ENCODE peak calls at places on chromosomes 2 and 18, in seven cellular contexts. K is HCT116, C is endothelial cell of umbilical vein, E is A549, I is uterus, B is ovary, S is right lobe of liver. Y is an unnamed sample.

GRCh38 chr2:75640621-75641121 is 5.9 kb upstream of the MRPL19 start:
- DNase-seq in K (peak; percentile 40), C (peak; percentile 83), E (peak; percentile 62), I (peak; percentile 66), B (peak; percentile 74), S (peak; percentile 63), Y (no peak)

GRCh38 chr2:102185347-102185746 is 1.5 kb upstream of the IL1RL2 start:
- DNase-seq in K (no peak), C (peak; percentile 62), E (peak; percentile 16), I (no peak), B (no peak), S (no peak), Y (no peak)

GRCh38 chr2:16553222-16553621 is 112.4 kb downstream of the CYRIA start:
- DNase-seq in K (peak; percentile 32), C (peak; percentile 51), E (peak; percentile 54), I (peak; percentile 33), B (peak; percentile 43), S (no peak), Y (no peak)

GRCh38 chr2:84840306-84840705 is 40.6 kb downstream of the TRABD2A start:
- DNase-seq in K (no peak), C (no peak), E (peak; percentile 26), I (no peak), B (no peak), S (no peak), Y (no peak)

GRCh38 chr18:76621782-76622495 is 126.9 kb upstream of the ZNF516 start:
- DNase-seq in K (no peak), C (no peak), E (no peak), I (no peak), B (no peak), S (no peak), Y (no peak)

GRCh38 chr2:23506460-23507266 is 121.7 kb downstream of the KLHL29 start:
- DNase-seq in K (no peak), C (no peak), E (no peak), I (no peak), B (no peak), S (peak; percentile 20), Y (no peak)

GRCh38 chr18:78875268-78875997 is 104.2 kb upstream of the SALL3 start:
- DNase-seq in K (peak; percentile 19), C (no peak), E (peak; percentile 36), I (no peak), B (no peak), S (no peak), Y (no peak)

GRCh38 chr2:194176134-194176533 is 1480.9 kb upstream of the SLC39A10 start:
- DNase-seq in K (no peak), C (no peak), E (no peak), I (no peak), B (no peak), S (no peak), Y (no peak)

GRCh38 chr2:142306126-142306525 is 175.3 kb upstream of the LRP1B start:
- DNase-seq in K (no peak), C (no peak), E (no peak), I (no peak), B (no peak), S (no peak), Y (no peak)

GRCh38 chr2:226086190-226086589 is 686.7 kb downstream of the NYAP2 start:
- DNase-seq in K (no peak), C (no peak), E (no peak), I (no peak), B (no peak), S (no peak), Y (no peak)

GRCh38 chr2:31197669-31198068 is 19.6 kb downstream of the CAPN14 start:
- DNase-seq in K (no peak), C (no peak), E (no peak), I (no peak), B (no peak), S (no peak), Y (peak; percentile 64)

GRCh38 chr2:9422321-9423099 is 818 bp downstream of the ITGB1BP1 start:
- DNase-seq in K (peak; percentile 18), C (peak; percentile 45), E (peak; percentile 38), I (peak; percentile 37), B (peak; percentile 39), S (peak; percentile 73), Y (no peak)

GRCh38 chr2:128306081-128306930 is 12.4 kb downstream of the HS6ST1 start:
- DNase-seq in K (no peak), C (no peak), E (peak; percentile 86), I (peak; percentile 80), B (peak; percentile 89), S (peak; percentile 86), Y (no peak)

GRCh38 chr2:160426604-160427003 is 67.0 kb downstream of the RBMS1 start:
- DNase-seq in K (no peak), C (no peak), E (no peak), I (no peak), B (no peak), S (no peak), Y (no peak)

GRCh38 chr18:41906528-41907256 is 48.3 kb upstream of the PIK3C3 start:
- DNase-seq in K (peak; percentile 15), C (peak; percentile 47), E (peak; percentile 18), I (no peak), B (no peak), S (no peak), Y (no peak)

GRCh38 chr2:58376592-58376991 is 135.5 kb upstream of the FANCL start:
- DNase-seq in K (peak; percentile 28), C (no peak), E (peak; percentile 1), I (no peak), B (no peak), S (no peak), Y (no peak)

GRCh38 chr2:216768908-216769401 is 73.6 kb upstream of the IGFBP5 start:
- DNase-seq in K (no peak), C (no peak), E (no peak), I (no peak), B (no peak), S (no peak), Y (no peak)

GRCh38 chr2:199025146-199025545 is 432.6 kb downstream of the SATB2 start:
- DNase-seq in K (no peak), C (no peak), E (no peak), I (no peak), B (no peak), S (no peak), Y (no peak)

GRCh38 chr2:12895017-12895416 is 178.3 kb downstream of the TRIB2 start:
- DNase-seq in K (no peak), C (no peak), E (no peak), I (no peak), B (no peak), S (no peak), Y (no peak)

GRCh38 chr2:111173338-111173737 is 52.6 kb downstream of the BCL2L11 start:
- DNase-seq in K (no peak), C (no peak), E (no peak), I (no peak), B (no peak), S (no peak), Y (no peak)

GRCh38 chr2:200156140-200156858 is 150.2 kb upstream of the SPATS2L start:
- DNase-seq in K (no peak), C (peak; percentile 8), E (peak; percentile 62), I (peak; percentile 50), B (peak; percentile 56), S (no peak), Y (no peak)

GRCh38 chr18:67001052-67001451 is 397.2 kb upstream of the CDH19 start:
- DNase-seq in K (no peak), C (no peak), E (no peak), I (no peak), B (no peak), S (no peak), Y (no peak)

GRCh38 chr18:25590456-25590855 is 238.5 kb upstream of the ZNF521 start:
- DNase-seq in K (no peak), C (no peak), E (no peak), I (no peak), B (no peak), S (no peak), Y (no peak)

GRCh38 chr2:12201369-12201768 is 454.9 kb downstream of the LPIN1 start:
- DNase-seq in K (no peak), C (no peak), E (no peak), I (no peak), B (no peak), S (no peak), Y (no peak)

GRCh38 chr2:10141736-10142639 is 19.4 kb downstream of the RRM2 start:
- DNase-seq in K (no peak), C (no peak), E (peak; percentile 58), I (no peak), B (no peak), S (peak; percentile 53), Y (no peak)

DNA sequence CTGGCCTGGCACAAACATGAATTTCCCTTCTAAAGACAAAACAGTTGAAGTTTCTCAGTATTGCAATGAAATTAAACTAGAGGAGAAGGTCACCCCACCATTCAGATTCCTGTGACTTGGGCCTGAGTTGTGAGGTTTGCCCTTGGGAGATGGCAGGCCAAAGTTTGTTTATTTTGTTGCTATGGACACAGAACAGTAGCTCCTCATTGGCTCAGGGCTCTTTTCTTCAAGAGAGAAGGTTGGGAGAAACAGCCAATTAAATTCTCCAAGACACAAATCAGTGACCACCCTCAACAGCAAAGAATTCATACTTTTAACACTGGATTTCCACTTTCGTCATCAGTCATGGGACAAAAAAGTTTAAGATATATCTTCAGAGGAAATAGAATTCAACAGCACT is at the start of gene FLACC1:
- DNase-seq in K (peak; percentile 42), C (peak; percentile 24), E (peak; percentile 57), I (no peak), B (no peak), S (no peak), Y (no peak)
- H3K27ac ChIP-seq in K (no peak within 1 kb of the TSS), C (no peak within 1 kb of the TSS), E (no peak within 1 kb of the TSS), I (peak within 1 kb of the TSS; percentile 40), B (no peak within 1 kb of the TSS), S (no peak within 1 kb of the TSS), Y (peak within 1 kb of the TSS; percentile 2)

GRCh38 chr2:196068271-196069209 is at the start of gene DNAH7:
- DNase-seq in K (peak; percentile 31), C (peak; percentile 86), E (peak; percentile 90), I (peak; percentile 86), B (peak; percentile 87), S (peak; percentile 94), Y (peak; percentile 89)
- TF ChIP-seq POLR2A in K (no peak), C (peak; percentile 45), E (peak; percentile 68), I (no peak), B (no peak), S (peak; percentile 33), Y (no peak)

GRCh38 chr18:36329684-36330434 is 32.3 kb downstream of the FHOD3 start:
- DNase-seq in K (no peak), C (no peak), E (no peak), I (no peak), B (no peak), S (no peak), Y (peak; percentile 52)
- H3K27ac ChIP-seq in K (no peak overlapping the region), C (no peak overlapping the region), E (no peak overlapping the region), I (no peak overlapping the region), B (no peak overlapping the region), S (no peak overlapping the region), Y (no peak overlapping the region)

GRCh38 chr2:241254904-241255351 is 60.5 kb downstream of the HDLBP start:
- DNase-seq in K (no peak), C (no peak), E (no peak), I (peak; percentile 9), B (no peak), S (peak; percentile 88), Y (no peak)

GRCh38 chr2:241249654-241250053 is 61.2 kb downstream of the ANO7 start:
- DNase-seq in K (no peak), C (no peak), E (no peak), I (no peak), B (no peak), S (no peak), Y (no peak)

GRCh38 chr2:241256168-241256545 is 59.3 kb downstream of the HDLBP start:
- DNase-seq in K (no peak), C (no peak), E (no peak), I (peak; percentile 11), B (no peak), S (no peak), Y (no peak)

GRCh38 chr2:241255542-241256167 is 59.8 kb downstream of the HDLBP start:
- DNase-seq in K (no peak), C (no peak), E (no peak), I (peak; percentile 11), B (no peak), S (peak; percentile 90), Y (no peak)

GRCh38 chr2:241252778-241253475 is 62.5 kb downstream of the HDLBP start:
- DNase-seq in K (no peak), C (no peak), E (no peak), I (no peak), B (no peak), S (no peak), Y (no peak)
- TF ChIP-seq POLR2A in K (no peak), C (no peak), E (no peak), I (no peak), B (no peak), S (no peak), Y (no peak)

Y was measured in vagina.